ENCODE peak calls at places on chromosomes 12 and 14, in four cellular contexts. C is right lobe of liver, Z is SK-N-SH, S is stomach. M is an unnamed sample. For H3K4me1, the result is how much of the 10 kb centered on the place peaks cover.

GRCh38 chr12:22481557-22482104 is 62.7 kb downstream of the C2CD5 start:
- DNase-seq in C (no peak), Z (no peak), S (no peak), M (no peak)

GRCh38 chr12:123990512-123990911 is 17.5 kb downstream of the ZNF664 start:
- DNase-seq in C (no peak), Z (no peak), S (no peak), M (no peak)

GRCh38 chr12:11822071-11822818 is 172.8 kb downstream of the ETV6 start:
- DNase-seq in C (peak), Z (no peak), S (peak), M (no peak)

GRCh38 chr12:65899289-65899688 is 75.0 kb downstream of the HMGA2 start:
- DNase-seq in C (no peak), Z (no peak), S (no peak), M (no peak)

GRCh38 chr14:99415496-99416281 is 65.0 kb downstream of the SETD3 start:
- DNase-seq in C (no peak), Z (peak), S (peak), M (no peak)

GRCh38 chr14:59588136-59588535 is 11.5 kb upstream of the CCDC175 start:
- DNase-seq in C (no peak), Z (no peak), S (no peak), M (no peak)

GRCh38 chr14:98244162-98244948 is 1027.6 kb downstream of the BCL11B start:
- DNase-seq in C (no peak), Z (no peak), S (no peak), M (no peak)

GRCh38 chr12:104788848-104789271 is 169.2 kb downstream of the SLC41A2 start:
- DNase-seq in C (no peak), Z (no peak), S (no peak), M (no peak)

GRCh38 chr12:71702590-71702989 is 16.7 kb downstream of the TMEM19 start:
- DNase-seq in C (no peak), Z (no peak), S (no peak), M (no peak)

GRCh38 chr12:1836854-1837411 is 16.6 kb downstream of the LRTM2 start:
- DNase-seq in C (no peak), Z (peak), S (no peak), M (peak)

GRCh38 chr12:75437564-75437963 is 43.0 kb upstream of the GLIPR1 start:
- DNase-seq in C (no peak), Z (no peak), S (no peak), M (no peak)

GRCh38 chr12:16359512-16360491 is 12.4 kb downstream of the MGST1 start:
- DNase-seq in C (peak), Z (peak), S (peak), M (peak)

GRCh38 chr12:105947906-105948305 is 190.8 kb downstream of the NUAK1 start:
- DNase-seq in C (no peak), Z (no peak), S (no peak), M (no peak)

GRCh38 chr14:99245541-99246511 is 26.2 kb downstream of the BCL11B start:
- DNase-seq in C (no peak), Z (no peak), S (no peak), M (no peak)

GRCh38 chr12:9331218-9331626 is 123.0 kb upstream of the PZP start:
- DNase-seq in C (peak), Z (peak), S (peak), M (peak)

GRCh38 chr12:1881936-1882335 is 36.5 kb downstream of the CACNA2D4 start:
- DNase-seq in C (no peak), Z (peak), S (no peak), M (no peak)

GRCh38 chr12:94872671-94873367 is 130.7 kb downstream of the NDUFA12 start:
- DNase-seq in C (no peak), Z (peak), S (no peak), M (no peak)

GRCh38 chr12:72273499-72273837 is 1.3 kb downstream of the TRHDE start:
- DNase-seq in C (no peak), Z (no peak), S (no peak), M (no peak)

GRCh38 chr14:21528381-21529348 is 2.5 kb upstream of the SALL2 start:
- DNase-seq in C (no peak), Z (no peak), S (no peak), M (no peak)

GRCh38 chr12:64995831-64996230 is 125.3 kb downstream of the WIF1 start:
- DNase-seq in C (no peak), Z (no peak), S (no peak), M (no peak)

GRCh38 chr12:50988051-50988450 is 35.7 kb downstream of the HIGD1C start:
- DNase-seq in C (no peak), Z (no peak), S (no peak), M (no peak)

GRCh38 chr12:13250416-13250815 is 53.9 kb downstream of the EMP1 start:
- DNase-seq in C (no peak), Z (no peak), S (no peak), M (no peak)

GRCh38 chr12:60394680-60395079 is 798.9 kb downstream of the SLC16A7 start:
- DNase-seq in C (no peak), Z (no peak), S (no peak), M (no peak)

GRCh38 chr14:32621585-32621984 is 292.5 kb downstream of the AKAP6 start:
- DNase-seq in C (no peak), Z (no peak), S (no peak), M (no peak)

GRCh38 chr12:110794623-110795280 is 52.0 kb upstream of the CCDC63 start:
- DNase-seq in C (no peak), Z (peak), S (peak), M (peak)

GRCh38 chr12:40032433-40033259 is 73.2 kb downstream of the SLC2A13 start:
- DNase-seq in C (no peak), Z (no peak), S (no peak), M (no peak)

GRCh38 chr14:64508215-64508776 is 3.7 kb downstream of the ZBTB1 start:
- DNase-seq in C (no peak), Z (no peak), S (no peak), M (no peak)

GRCh38 chr14:49966304-49966809 is 73.5 kb downstream of the ARF6 start:
- DNase-seq in C (peak), Z (no peak), S (peak), M (peak)

GRCh38 chr12:64352181-64352580 is 38.4 kb downstream of the C12orf56 start:
- DNase-seq in C (no peak), Z (no peak), S (no peak), M (no peak)

GRCh38 chr12:59446156-59446555 is 149.7 kb upstream of the SLC16A7 start:
- DNase-seq in C (no peak), Z (no peak), S (no peak), M (no peak)

GRCh38 chr12:124852329-124852831 is 11.3 kb downstream of the SCARB1 start:
- DNase-seq in C (peak), Z (no peak), S (no peak), M (peak)

GRCh38 chr12:56115329-56115728 is 1.1 kb upstream of the RPL41 start:
- DNase-seq in C (no peak), Z (no peak), S (no peak), M (no peak)

GRCh38 chr14:52258783-52259182 is 8.7 kb upstream of the PTGDR start:
- DNase-seq in C (no peak), Z (no peak), S (no peak), M (no peak)

GRCh38 chr12:20815573-20815972 is 5.1 kb downstream of the SLCO1B3 start:
- DNase-seq in C (no peak), Z (no peak), S (no peak), M (no peak)
- H3K27ac ChIP-seq in C (no peak), Z (no peak), S (no peak), M (no peak)

DNA sequence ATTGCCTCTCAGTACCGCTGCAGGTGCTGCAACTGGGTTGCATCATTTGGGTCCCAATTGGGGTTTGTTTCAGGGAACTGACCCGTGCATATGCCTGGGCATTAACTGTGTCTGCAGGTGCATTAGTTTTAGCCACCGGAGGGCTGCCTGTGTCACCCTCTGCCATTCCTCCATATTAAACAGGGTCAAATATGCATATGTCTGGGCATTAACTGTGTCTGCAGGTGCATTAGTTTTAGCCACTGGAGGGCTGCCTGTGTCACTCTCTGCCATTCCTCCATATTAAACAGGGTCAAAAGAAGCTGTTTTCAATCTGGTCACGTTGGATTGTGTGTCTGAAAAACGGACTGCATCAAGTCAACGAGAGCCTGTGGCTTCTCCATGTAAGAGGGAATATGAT is 1317.0 kb downstream of the TMEM121 start:
- DNase-seq in C (no peak), Z (no peak), S (no peak), M (no peak)
- TF ChIP-seq CTCF in C (no peak), Z (no peak), S (no peak), M (no peak)

GRCh38 chr14:102782974-102783373 is 5.7 kb downstream of the TRAF3 start:
- DNase-seq in C (no peak), Z (no peak), S (no peak), M (no peak)
- H3K4me1 ChIP-seq in C (under half), Z (under half), S (under half), M (under half)

GRCh38 chr12:24421759-24422158 is 472.3 kb upstream of the SOX5 start:
- DNase-seq in C (no peak), Z (no peak), S (no peak), M (no peak)

GRCh38 chr12:24416423-24417109 is 467.1 kb upstream of the SOX5 start:
- DNase-seq in C (no peak), Z (no peak), S (no peak), M (no peak)

GRCh38 chr12:24414421-24414820 is 465.0 kb upstream of the SOX5 start:
- DNase-seq in C (no peak), Z (no peak), S (no peak), M (no peak)

GRCh38 chr12:24415934-24416333 is 466.5 kb upstream of the SOX5 start:
- DNase-seq in C (no peak), Z (no peak), S (no peak), M (no peak)

DNA sequence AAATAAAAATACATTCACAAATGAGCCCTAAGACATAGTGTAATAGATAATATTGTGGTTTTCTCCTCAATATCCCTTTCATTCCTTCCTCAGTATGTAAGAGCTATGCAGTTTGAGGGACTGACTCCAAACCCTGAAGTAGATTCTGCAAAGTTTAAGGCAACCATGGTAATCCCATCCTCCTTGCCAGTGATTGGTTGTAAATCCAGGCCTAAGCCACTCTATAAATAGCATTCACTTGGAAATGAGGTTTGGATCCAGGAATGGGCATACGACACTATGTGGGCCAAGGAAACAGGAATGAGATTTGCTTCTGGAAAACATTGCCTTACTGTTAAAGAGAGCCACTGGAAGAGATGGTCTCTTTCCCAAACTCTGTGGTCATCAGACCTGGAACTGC is 468.7 kb upstream of the SOX5 start:
- DNase-seq in C (no peak), Z (no peak), S (no peak), M (no peak)
- H3K27ac ChIP-seq in C (no peak), Z (no peak), S (no peak), M (no peak)

DNA sequence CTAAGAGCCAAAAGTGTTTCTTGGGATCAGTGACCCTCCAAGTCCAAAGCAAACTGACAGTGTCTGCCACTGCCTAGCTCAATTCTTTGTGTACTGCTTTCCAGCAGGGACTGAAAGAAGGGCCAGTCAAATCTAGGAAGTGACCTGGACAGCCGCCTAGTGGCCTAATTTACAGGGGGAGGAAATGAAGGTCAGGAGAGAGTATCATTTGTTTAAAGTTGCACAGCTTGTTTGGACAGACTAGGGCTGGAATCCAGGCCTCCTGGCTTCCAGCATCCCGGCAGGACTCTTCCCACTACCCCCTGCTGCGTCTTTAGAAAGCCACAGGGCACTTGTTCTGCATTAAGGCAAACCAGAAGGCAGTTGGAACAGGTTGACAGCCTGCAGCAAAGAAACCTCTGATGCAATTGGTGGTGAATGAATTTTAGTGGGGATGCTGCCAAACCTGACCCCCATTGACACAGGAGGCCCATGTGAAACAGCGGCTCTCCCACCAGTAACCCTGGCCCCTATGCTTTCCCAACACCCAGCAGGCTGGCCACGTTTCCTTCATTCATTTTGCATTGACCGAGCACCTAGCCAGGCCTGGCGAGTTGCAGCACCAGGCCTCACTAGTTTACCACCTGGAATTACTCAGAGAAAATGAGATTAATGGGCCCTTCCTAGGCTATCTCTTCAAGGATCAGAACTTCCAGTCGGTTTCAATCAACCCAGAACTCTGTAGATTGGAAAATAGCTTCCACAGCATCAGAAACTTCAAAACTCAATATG is 28.2 kb downstream of the GALNT16 start:
- DNase-seq in C (peak), Z (peak), S (peak), M (no peak)
- TF ChIP-seq CTCF in C (peak), Z (peak), S (peak), M (no peak)

DNA sequence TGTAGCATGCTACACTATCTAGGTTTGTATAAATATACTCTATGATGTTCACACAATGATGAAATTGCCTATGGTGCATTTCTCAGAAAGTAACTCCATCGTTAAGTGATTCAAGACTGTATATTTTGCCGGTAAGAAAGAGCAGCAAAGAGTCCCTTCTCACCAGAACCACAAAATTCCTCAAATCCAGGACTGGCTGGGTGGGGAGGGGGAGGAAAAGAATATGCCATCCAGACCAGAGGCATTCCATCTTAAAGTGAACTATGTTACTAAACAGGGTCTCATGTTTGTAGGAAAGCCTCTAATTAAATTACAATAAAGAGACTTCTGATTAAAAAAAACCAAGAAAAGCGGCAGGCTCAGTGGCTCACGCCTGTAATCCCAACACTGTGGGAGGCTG is 11.5 kb downstream of the UBE2N start:
- DNase-seq in C (no peak), Z (no peak), S (no peak), M (no peak)
- H3K4me1 ChIP-seq in C (under half), Z (under half), S (half or more), M (under half)

DNA sequence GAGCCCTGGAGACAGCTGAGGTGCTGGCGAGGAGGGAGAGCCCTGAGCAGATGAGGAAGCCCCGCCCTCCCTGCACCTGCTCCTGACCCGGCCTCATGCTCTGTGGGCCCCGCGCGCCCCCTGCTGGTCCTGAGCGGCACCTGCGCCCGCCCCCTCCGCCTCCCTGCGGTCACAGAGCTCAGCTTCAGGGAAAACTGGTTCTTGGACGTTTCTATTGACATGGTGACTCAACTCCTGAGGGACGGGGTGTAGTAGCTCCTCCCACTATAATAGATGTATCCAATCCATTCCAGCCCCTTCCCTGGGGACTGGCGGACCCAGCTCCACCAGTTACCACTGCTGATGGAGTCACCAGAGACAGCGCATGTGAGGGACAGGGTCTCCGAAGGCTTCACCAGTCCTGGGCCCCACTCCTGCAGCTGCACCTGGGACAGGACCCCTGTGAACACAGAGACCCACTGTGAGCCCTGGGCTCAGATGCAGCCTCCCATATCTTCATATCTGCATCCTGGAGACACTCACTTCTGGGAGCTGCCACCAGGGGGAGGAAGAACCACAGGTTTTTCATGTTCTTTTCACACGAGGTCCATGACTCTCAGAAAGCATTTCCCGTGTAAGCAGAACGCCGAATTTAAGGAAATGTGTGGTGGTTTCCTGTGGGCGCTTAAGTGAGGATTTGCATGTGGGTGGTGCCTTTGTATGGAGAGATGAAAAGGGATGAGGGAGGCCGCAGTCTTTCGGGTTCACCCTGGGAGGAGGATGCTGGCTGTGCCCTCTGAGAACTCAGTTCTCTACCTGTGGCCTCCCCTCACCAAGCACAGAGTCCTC is 1346.5 kb downstream of the TMEM121 start:
- DNase-seq in C (peak), Z (peak), S (peak), M (peak)
- H3K27ac ChIP-seq in C (no peak), Z (no peak), S (no peak), M (no peak)